ENCODE peak calls at places on chromosomes 3 and 15, in ten cellular contexts. Z is sigmoid colon, G is H9, T is right atrium auricular region, Y is cardiac muscle cell, F is tibial nerve, A is A673, V is mesenchymal stem cell, X is gastrocnemius medialis, O is GM23248. H is an unnamed sample. For H3K4me1, the result is how much of the 10 kb centered on the place peaks cover.

GRCh38 chr3:37668831-37669610 is 192.7 kb upstream of the CTDSPL start:
- DNase-seq in Z (peak), G (no peak), T (no peak), Y (no peak), F (no peak), A (no peak), V (no peak), X (no peak), O (no peak), H (no peak)

GRCh38 chr3:48367201-48367600 is 4.8 kb upstream of the FBXW12 start:
- DNase-seq in Z (no peak), G (no peak), T (no peak), Y (peak), F (no peak), A (peak), V (no peak), X (no peak), O (no peak), H (no peak)

GRCh38 chr3:71048948-71049347 is 534.6 kb downstream of the FOXP1 start:
- DNase-seq in Z (no peak), G (no peak), T (no peak), Y (no peak), F (no peak), A (no peak), V (no peak), X (no peak), O (no peak), H (no peak)

GRCh38 chr3:65741540-65741939 is 297.2 kb downstream of the MAGI1 start:
- DNase-seq in Z (no peak), G (no peak), T (no peak), Y (no peak), F (no peak), A (no peak), V (no peak), X (no peak), O (no peak), H (no peak)

GRCh38 chr15:85704720-85705119 is 90.0 kb downstream of the KLHL25 start:
- DNase-seq in Z (no peak), G (no peak), T (no peak), Y (peak), F (no peak), A (no peak), V (peak), X (no peak), O (peak), H (no peak)

GRCh38 chr15:94655249-94655648 is 423.9 kb downstream of the MCTP2 start:
- DNase-seq in Z (no peak), G (no peak), T (no peak), Y (no peak), F (no peak), A (no peak), V (no peak), X (no peak), O (no peak), H (no peak)

GRCh38 chr15:99477745-99478525 is 87.8 kb upstream of the MEF2A start:
- DNase-seq in Z (no peak), G (no peak), T (peak), Y (no peak), F (no peak), A (no peak), V (no peak), X (no peak), O (no peak), H (no peak)

GRCh38 chr15:66706225-66706732 is 4.2 kb downstream of the SMAD6 start:
- DNase-seq in Z (no peak), G (no peak), T (no peak), Y (peak), F (no peak), A (peak), V (no peak), X (no peak), O (peak), H (no peak)

GRCh38 chr3:22988566-22988965 is 214.6 kb upstream of the UBE2E2 start:
- DNase-seq in Z (no peak), G (no peak), T (no peak), Y (peak), F (no peak), A (no peak), V (no peak), X (no peak), O (no peak), H (no peak)

GRCh38 chr15:39539973-39540558 is 40.8 kb upstream of the THBS1 start:
- DNase-seq in Z (no peak), G (no peak), T (peak), Y (no peak), F (no peak), A (no peak), V (no peak), X (no peak), O (no peak), H (no peak)

GRCh38 chr15:83653639-83654378 is at the start of gene ADAMTSL3:
- DNase-seq in Z (peak), G (peak), T (peak), Y (peak), F (peak), A (peak), V (peak), X (peak), O (peak), H (no peak)

GRCh38 chr3:187935623-187936156 is 190.4 kb upstream of the BCL6 start:
- DNase-seq in Z (no peak), G (no peak), T (no peak), Y (no peak), F (no peak), A (no peak), V (no peak), X (peak), O (no peak), H (no peak)
- H3K4me1 ChIP-seq in Z (under half), G (under half), T (under half), Y (under half), F (under half), A (under half), V (under half), X (under half), O (under half), H (under half)

GRCh38 chr15:89756897-89757296 is 5.8 kb upstream of the MESP1 start:
- DNase-seq in Z (no peak), G (no peak), T (no peak), Y (no peak), F (no peak), A (no peak), V (no peak), X (no peak), O (no peak), H (no peak)

GRCh38 chr15:89759835-89760234 is 8.8 kb upstream of the MESP1 start:
- DNase-seq in Z (no peak), G (no peak), T (no peak), Y (no peak), F (no peak), A (no peak), V (no peak), X (no peak), O (no peak), H (no peak)

GRCh38 chr15:89758981-89759380 is 7.9 kb upstream of the MESP1 start:
- DNase-seq in Z (no peak), G (no peak), T (no peak), Y (no peak), F (no peak), A (no peak), V (no peak), X (no peak), O (no peak), H (no peak)

GRCh38 chr15:89760303-89761008 is 9.4 kb upstream of the MESP1 start:
- DNase-seq in Z (peak), G (peak), T (peak), Y (peak), F (peak), A (peak), V (peak), X (peak), O (peak), H (peak)

GRCh38 chr15:89758283-89758682 is 7.2 kb upstream of the MESP1 start:
- DNase-seq in Z (no peak), G (no peak), T (no peak), Y (no peak), F (no peak), A (no peak), V (no peak), X (no peak), O (no peak), H (no peak)
- H3K4me1 ChIP-seq in Z (under half), G (under half), T (under half), Y (under half), F (under half), A (under half), V (under half), X (under half), O (under half), H (under half)

DNA sequence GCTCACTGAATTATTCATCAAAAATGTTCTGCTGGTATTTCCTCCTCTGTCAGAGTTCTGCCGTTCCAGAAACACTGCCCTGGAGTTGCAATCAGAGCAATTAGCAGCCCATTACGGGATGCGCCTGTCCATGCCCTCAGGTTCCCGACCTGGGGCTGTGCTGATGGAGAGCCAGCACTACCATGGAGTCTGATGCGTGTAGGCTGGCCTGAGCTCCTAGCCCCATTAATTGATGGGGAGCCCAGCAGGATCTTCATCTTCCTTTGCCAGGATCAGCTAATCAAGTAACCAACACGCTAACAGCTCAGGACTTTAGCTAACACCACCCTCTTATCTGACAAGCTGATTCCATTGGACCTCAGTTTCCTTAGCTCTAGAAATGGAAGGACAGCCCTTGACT is 164.2 kb downstream of the ABHD5 start:
- DNase-seq in Z (no peak), G (peak), T (no peak), Y (no peak), F (no peak), A (no peak), V (no peak), X (no peak), O (no peak), H (no peak)
- H3K4me1 ChIP-seq in Z (under half), G (under half), T (under half), Y (under half), F (under half), A (under half), V (under half), X (under half), O (under half), H (under half)

DNA sequence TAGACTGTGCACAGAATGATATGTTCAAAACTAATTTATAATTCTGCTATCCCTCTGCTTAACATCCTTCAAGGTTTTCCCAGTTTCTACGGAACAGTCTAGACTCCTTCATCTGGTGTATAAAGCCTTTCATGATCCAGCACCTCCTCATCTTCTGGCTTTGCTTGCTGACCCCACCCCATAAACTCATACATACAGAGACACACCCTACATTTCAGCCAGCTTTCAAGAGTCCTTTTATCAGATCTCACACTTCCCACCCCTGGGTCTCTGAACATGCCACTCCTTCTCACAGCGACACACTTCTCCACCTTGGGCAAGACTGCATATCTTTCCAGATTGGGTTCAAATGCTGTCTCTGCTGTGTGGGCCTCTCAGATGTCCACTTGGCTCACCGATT is 166.8 kb upstream of the LPP start:
- DNase-seq in Z (no peak), G (no peak), T (no peak), Y (no peak), F (no peak), A (no peak), V (no peak), X (no peak), O (no peak), H (no peak)
- H3K4me1 ChIP-seq in Z (under half), G (under half), T (under half), Y (under half), F (under half), A (under half), V (under half), X (under half), O (under half), H (under half)

H was measured in esophagus squamous epithelium.